ENCODE peak calls at places on chromosome 19, in ten cellular contexts. W is glutamatergic neuron; Y is AG09319; J is WTC11; I is T-helper 17 cell; U is activated naive CD4-positive, alpha-beta T cell; C is adipocyte; F is effector memory CD8-positive, alpha-beta T cell; P is renal cortical epithelial cell; O is NCI-H524. A is an unnamed sample.

GRCh38 chr19:40610396-40611064 is 9.4 kb downstream of the LTBP4 start:
- DNase-seq in W (no peak), Y (no peak), J (no peak), I (peak; percentile 58), U (peak; percentile 36), C (no peak), F (peak; percentile 65), P (no peak), O (no peak), A (no peak)

GRCh38 chr19:58262922-58263296 is 15.8 kb upstream of the ZNF8 start:
- DNase-seq in W (no peak), Y (no peak), J (no peak), I (no peak), U (no peak), C (no peak), F (no peak), P (no peak), O (no peak), A (no peak)

GRCh38 chr19:39237200-39238184 is 7.3 kb downstream of the IFNL3 start:
- DNase-seq in W (no peak), Y (no peak), J (peak; percentile 44), I (peak; percentile 14), U (peak; percentile 7), C (no peak), F (peak; percentile 19), P (peak; percentile 18), O (no peak), A (peak; percentile 68)

GRCh38 chr19:11067356-11068113 is 21.7 kb upstream of the LDLR start:
- DNase-seq in W (no peak), Y (no peak), J (no peak), I (no peak), U (no peak), C (no peak), F (no peak), P (no peak), O (no peak), A (no peak)

GRCh38 chr19:43809762-43810696 is 7.8 kb upstream of the LYPD5 start:
- DNase-seq in W (no peak), Y (peak; percentile 23), J (no peak), I (no peak), U (no peak), C (peak; percentile 77), F (no peak), P (peak; percentile 70), O (no peak), A (peak; percentile 47)

GRCh38 chr19:16638666-16639065 is 10.7 kb upstream of the MED26 start:
- DNase-seq in W (no peak), Y (no peak), J (no peak), I (no peak), U (no peak), C (no peak), F (no peak), P (no peak), O (no peak), A (no peak)

GRCh38 chr19:7263521-7263920 is 30.7 kb downstream of the INSR start:
- DNase-seq in W (no peak), Y (no peak), J (no peak), I (no peak), U (no peak), C (no peak), F (no peak), P (no peak), O (no peak), A (no peak)

GRCh38 chr19:37905936-37906867 is at the start of gene WDR87:
- DNase-seq in W (peak; percentile 27), Y (no peak), J (peak; percentile 89), I (peak; percentile 47), U (peak; percentile 7), C (peak; percentile 9), F (peak; percentile 7), P (peak; percentile 26), O (peak; percentile 93), A (peak; percentile 71)

GRCh38 chr19:39401549-39402416 is 4.9 kb upstream of the ZFP36 start:
- DNase-seq in W (no peak), Y (no peak), J (no peak), I (peak; percentile 68), U (peak; percentile 32), C (peak; percentile 44), F (peak; percentile 88), P (peak; percentile 90), O (no peak), A (peak; percentile 74)

GRCh38 chr19:16118489-16119033 is 6.9 kb downstream of the RAB8A start:
- DNase-seq in W (no peak), Y (no peak), J (no peak), I (no peak), U (no peak), C (no peak), F (no peak), P (no peak), O (no peak), A (peak; percentile 87)

GRCh38 chr19:18160792-18161690 is 8.1 kb downstream of the PIK3R2 start:
- DNase-seq in W (peak; percentile 85), Y (peak; percentile 19), J (peak; percentile 77), I (peak; percentile 84), U (peak; percentile 69), C (peak; percentile 84), F (peak; percentile 84), P (no peak), O (peak; percentile 52), A (peak; percentile 97)

GRCh38 chr19:5451494-5451893 is 3.7 kb upstream of the ZNRF4 start:
- DNase-seq in W (no peak), Y (no peak), J (no peak), I (no peak), U (no peak), C (no peak), F (no peak), P (no peak), O (no peak), A (no peak)

GRCh38 chr19:3785938-3786824 is at the start of gene MATK:
- DNase-seq in W (no peak), Y (no peak), J (peak; percentile 41), I (no peak), U (no peak), C (no peak), F (peak; percentile 29), P (no peak), O (no peak), A (peak; percentile 76)

GRCh38 chr19:7515471-7516226 is at the start of gene ZNF358:
- DNase-seq in W (peak; percentile 93), Y (peak; percentile 45), J (peak; percentile 87), I (no peak), U (no peak), C (peak; percentile 86), F (no peak), P (no peak), O (peak; percentile 20), A (peak; percentile 98)

GRCh38 chr19:46579286-46579944 is 21.7 kb upstream of the CALM3 start:
- DNase-seq in W (peak; percentile 82), Y (no peak), J (no peak), I (no peak), U (no peak), C (peak; percentile 10), F (peak; percentile 40), P (no peak), O (peak; percentile 24), A (peak; percentile 33)

GRCh38 chr19:33449799-33450198 is 71.8 kb downstream of the PEPD start:
- DNase-seq in W (peak; percentile 0), Y (no peak), J (no peak), I (no peak), U (no peak), C (no peak), F (no peak), P (no peak), O (no peak), A (no peak)

GRCh38 chr19:33524024-33524664 is 2.6 kb upstream of the PEPD start:
- DNase-seq in W (no peak), Y (no peak), J (no peak), I (no peak), U (no peak), C (no peak), F (no peak), P (no peak), O (no peak), A (no peak)

GRCh38 chr19:6260912-6261636 is 18.7 kb downstream of the MLLT1 start:
- DNase-seq in W (peak; percentile 67), Y (no peak), J (peak; percentile 81), I (no peak), U (no peak), C (peak; percentile 41), F (peak; percentile 25), P (no peak), O (no peak), A (no peak)

GRCh38 chr19:7632340-7633203 is 947 bp downstream of the PCP2 start:
- DNase-seq in W (no peak), Y (no peak), J (no peak), I (no peak), U (no peak), C (no peak), F (no peak), P (no peak), O (no peak), A (no peak)

GRCh38 chr19:18464646-18465045 is 26.7 kb upstream of the ISYNA1 start:
- DNase-seq in W (no peak), Y (peak; percentile 91), J (no peak), I (no peak), U (no peak), C (peak; percentile 87), F (no peak), P (no peak), O (no peak), A (no peak)

GRCh38 chr19:41323430-41324125 is 13.6 kb downstream of the CCDC97 start:
- DNase-seq in W (peak; percentile 67), Y (peak; percentile 95), J (no peak), I (no peak), U (no peak), C (peak; percentile 97), F (no peak), P (peak; percentile 71), O (no peak), A (no peak)

GRCh38 chr19:16771618-16772017 is 52.0 kb downstream of the NWD1 start:
- DNase-seq in W (peak; percentile 86), Y (peak; percentile 57), J (peak; percentile 90), I (peak; percentile 39), U (peak; percentile 36), C (peak; percentile 88), F (peak; percentile 74), P (peak; percentile 64), O (peak; percentile 83), A (peak; percentile 82)

GRCh38 chr19:6534451-6535093 is 3.7 kb downstream of the TNFSF9 start:
- DNase-seq in W (peak; percentile 39), Y (no peak), J (peak; percentile 47), I (no peak), U (no peak), C (no peak), F (no peak), P (no peak), O (no peak), A (peak; percentile 28)

GRCh38 chr19:50667177-50667758 is 18.0 kb downstream of the C19orf81 start:
- DNase-seq in W (peak; percentile 47), Y (no peak), J (no peak), I (no peak), U (no peak), C (no peak), F (no peak), P (no peak), O (no peak), A (no peak)

GRCh38 chr19:49210108-49210900 is 52.7 kb downstream of the TRPM4 start:
- DNase-seq in W (peak; percentile 85), Y (no peak), J (peak; percentile 96), I (no peak), U (peak; percentile 5), C (peak; percentile 29), F (no peak), P (no peak), O (no peak), A (no peak)

GRCh38 chr19:49570997-49571676 is 9.2 kb downstream of the NOSIP start:
- DNase-seq in W (peak; percentile 47), Y (no peak), J (no peak), I (no peak), U (no peak), C (no peak), F (no peak), P (no peak), O (no peak), A (no peak)

GRCh38 chr19:6564393-6564792 is 26.6 kb downstream of the CD70 start:
- DNase-seq in W (no peak), Y (no peak), J (no peak), I (no peak), U (no peak), C (no peak), F (no peak), P (peak; percentile 25), O (no peak), A (no peak)

GRCh38 chr19:43560687-43561086 is 14.6 kb downstream of the XRCC1 start:
- DNase-seq in W (peak; percentile 39), Y (no peak), J (peak; percentile 23), I (no peak), U (no peak), C (no peak), F (no peak), P (no peak), O (no peak), A (no peak)